ENCODE peak calls at places on chromosomes 16 and 17, in seven cellular contexts. One of them, this sample, is unnamed. For H3K4me1, the result is how much of the 10 kb centered on the place peaks cover.

GRCh38 chr17:3602499-3602898 is 6.7 kb downstream of the TRPV1 start:
- DNase-seq in GM23338: peak
- DNase-seq in HCT116: peak
- DNase-seq in GM23248: peak
- DNase-seq in neural progenitor cell: peak
- DNase-seq in fibroblast of lung: peak
- DNase-seq in PC-3: no peak
- DNase-seq in this sample: peak

GRCh38 chr17:46772879-46773620 is 45.4 kb downstream of the WNT3 start:
- DNase-seq in PC-3: no peak
- DNase-seq in GM23248: no peak
- DNase-seq in HCT116: no peak
- DNase-seq in fibroblast of lung: no peak
- DNase-seq in neural progenitor cell: no peak
- DNase-seq in GM23338: no peak
- DNase-seq in this sample: no peak

GRCh38 chr17:73586153-73586906 is 57.9 kb downstream of the SDK2 start:
- DNase-seq in fibroblast of lung: no peak
- DNase-seq in HCT116: no peak
- DNase-seq in GM23338: no peak
- DNase-seq in neural progenitor cell: no peak
- DNase-seq in GM23248: peak
- DNase-seq in PC-3: no peak
- DNase-seq in this sample: peak

GRCh38 chr17:48175692-48176450 is 68.3 kb downstream of the SNX11 start:
- DNase-seq in neural progenitor cell: no peak
- DNase-seq in PC-3: peak
- DNase-seq in fibroblast of lung: peak
- DNase-seq in GM23338: no peak
- DNase-seq in GM23248: peak
- DNase-seq in HCT116: no peak
- DNase-seq in this sample: no peak

GRCh38 chr16:56812884-56813283 is 52.1 kb upstream of the SLC12A3 start:
- DNase-seq in PC-3: peak
- DNase-seq in neural progenitor cell: no peak
- DNase-seq in HCT116: no peak
- DNase-seq in fibroblast of lung: peak
- DNase-seq in GM23338: no peak
- DNase-seq in GM23248: peak
- DNase-seq in this sample: peak

GRCh38 chr17:62652251-62653001 is 25.0 kb downstream of the MRC2 start:
- DNase-seq in PC-3: peak
- DNase-seq in GM23248: peak
- DNase-seq in HCT116: no peak
- DNase-seq in GM23338: peak
- DNase-seq in fibroblast of lung: peak
- DNase-seq in neural progenitor cell: peak
- DNase-seq in this sample: peak

GRCh38 chr16:2692948-2693651 is 10.8 kb downstream of the KCTD5 start:
- DNase-seq in HCT116: no peak
- DNase-seq in neural progenitor cell: peak
- DNase-seq in fibroblast of lung: peak
- DNase-seq in GM23248: no peak
- DNase-seq in PC-3: no peak
- DNase-seq in GM23338: peak
- DNase-seq in this sample: no peak

GRCh38 chr16:78673157-78673556 is 573.7 kb downstream of the WWOX start:
- DNase-seq in GM23338: no peak
- DNase-seq in HCT116: no peak
- DNase-seq in fibroblast of lung: no peak
- DNase-seq in PC-3: no peak
- DNase-seq in GM23248: no peak
- DNase-seq in neural progenitor cell: no peak
- DNase-seq in this sample: no peak

GRCh38 chr17:52390422-52390821 is 231.9 kb upstream of the CA10 start:
- DNase-seq in HCT116: no peak
- DNase-seq in PC-3: no peak
- DNase-seq in fibroblast of lung: no peak
- DNase-seq in GM23338: no peak
- DNase-seq in GM23248: no peak
- DNase-seq in neural progenitor cell: no peak
- DNase-seq in this sample: no peak

GRCh38 chr16:86835981-86836380 is 257.6 kb downstream of the FOXL1 start:
- DNase-seq in GM23338: no peak
- DNase-seq in GM23248: no peak
- DNase-seq in PC-3: no peak
- DNase-seq in fibroblast of lung: no peak
- DNase-seq in HCT116: no peak
- DNase-seq in neural progenitor cell: no peak
- DNase-seq in this sample: no peak

GRCh38 chr16:4378202-4378666 is 6.6 kb downstream of the VASN start:
- DNase-seq in fibroblast of lung: no peak
- DNase-seq in GM23338: no peak
- DNase-seq in PC-3: no peak
- DNase-seq in neural progenitor cell: no peak
- DNase-seq in HCT116: no peak
- DNase-seq in GM23248: peak
- DNase-seq in this sample: no peak

GRCh38 chr16:56824335-56824734 is 40.7 kb upstream of the SLC12A3 start:
- DNase-seq in GM23248: peak
- DNase-seq in neural progenitor cell: peak
- DNase-seq in HCT116: no peak
- DNase-seq in PC-3: no peak
- DNase-seq in fibroblast of lung: peak
- DNase-seq in GM23338: peak
- DNase-seq in this sample: peak

GRCh38 chr17:3681565-3681964 is 13.0 kb downstream of the EMC6 start:
- DNase-seq in GM23248: no peak
- DNase-seq in neural progenitor cell: no peak
- DNase-seq in fibroblast of lung: no peak
- DNase-seq in PC-3: no peak
- DNase-seq in GM23338: no peak
- DNase-seq in HCT116: no peak
- DNase-seq in this sample: no peak

GRCh38 chr17:1762233-1762905 is 509 bp downstream of the SERPINF1 start:
- DNase-seq in GM23248: peak
- DNase-seq in GM23338: peak
- DNase-seq in fibroblast of lung: peak
- DNase-seq in PC-3: no peak
- DNase-seq in neural progenitor cell: peak
- DNase-seq in HCT116: no peak
- DNase-seq in this sample: no peak

GRCh38 chr16:77588389-77588788 is 133.9 kb upstream of the NUDT7 start:
- DNase-seq in GM23338: no peak
- DNase-seq in neural progenitor cell: no peak
- DNase-seq in PC-3: no peak
- DNase-seq in fibroblast of lung: no peak
- DNase-seq in GM23248: no peak
- DNase-seq in HCT116: no peak
- DNase-seq in this sample: no peak

GRCh38 chr16:64089697-64090096 is 1032.2 kb downstream of the CDH11 start:
- DNase-seq in GM23338: peak
- DNase-seq in neural progenitor cell: peak
- DNase-seq in PC-3: peak
- DNase-seq in fibroblast of lung: peak
- DNase-seq in HCT116: no peak
- DNase-seq in GM23248: peak
- DNase-seq in this sample: peak

GRCh38 chr17:50919321-50920040 is 53.3 kb upstream of the TOB1 start:
- DNase-seq in HCT116: no peak
- DNase-seq in GM23338: peak
- DNase-seq in PC-3: peak
- DNase-seq in GM23248: peak
- DNase-seq in neural progenitor cell: peak
- DNase-seq in fibroblast of lung: peak
- DNase-seq in this sample: peak

GRCh38 chr17:62094175-62094574 is 29.1 kb upstream of the MED13 start:
- DNase-seq in neural progenitor cell: no peak
- DNase-seq in HCT116: no peak
- DNase-seq in fibroblast of lung: no peak
- DNase-seq in PC-3: no peak
- DNase-seq in GM23248: peak
- DNase-seq in GM23338: no peak
- DNase-seq in this sample: no peak

GRCh38 chr16:12763517-12763916 is 40.2 kb downstream of the CPPED1 start:
- DNase-seq in PC-3: no peak
- DNase-seq in neural progenitor cell: no peak
- DNase-seq in HCT116: no peak
- DNase-seq in GM23248: no peak
- DNase-seq in GM23338: no peak
- DNase-seq in fibroblast of lung: peak
- DNase-seq in this sample: no peak

GRCh38 chr17:4899341-4900230 is at the start of gene C17orf107:
- DNase-seq in PC-3: no peak
- DNase-seq in GM23338: peak
- DNase-seq in HCT116: no peak
- DNase-seq in neural progenitor cell: peak
- DNase-seq in GM23248: peak
- DNase-seq in fibroblast of lung: peak
- DNase-seq in this sample: peak

DNA sequence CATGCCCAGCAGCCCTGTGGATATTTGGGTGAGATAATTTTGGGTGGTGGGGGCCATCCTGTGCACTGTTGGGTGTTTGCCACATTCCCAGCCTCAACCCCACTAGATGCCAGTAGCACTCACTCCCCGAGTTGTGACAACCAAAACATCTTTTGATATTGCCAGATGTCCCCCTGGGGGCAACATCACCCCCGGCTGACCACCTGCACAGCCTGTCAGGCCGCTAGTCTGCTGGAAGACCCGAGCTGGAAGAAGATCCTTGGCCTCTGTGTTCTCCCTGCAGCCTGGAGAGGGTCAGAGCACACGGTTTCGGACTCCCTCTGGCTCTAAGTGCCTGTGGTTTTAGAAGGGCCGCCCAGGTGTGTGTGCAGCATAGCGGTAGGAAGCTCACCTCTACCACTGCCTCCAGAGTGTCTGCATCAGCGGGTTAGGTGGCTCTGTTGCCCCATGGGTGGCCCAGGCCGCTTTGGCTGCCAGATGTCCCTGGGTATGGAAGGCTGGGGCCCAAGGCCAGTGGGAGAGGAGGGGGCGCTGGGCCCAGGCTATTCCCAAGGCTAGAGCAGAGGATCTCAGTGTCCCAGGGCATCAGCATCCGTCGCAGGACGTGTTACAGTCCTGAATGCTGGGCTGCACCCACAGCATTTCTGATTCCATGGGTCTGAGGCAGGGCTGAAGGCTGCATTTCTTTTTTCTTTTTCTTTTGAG is 195.8 kb upstream of the GSE1 start:
- DNase-seq in fibroblast of lung: no peak
- DNase-seq in GM23338: no peak
- DNase-seq in neural progenitor cell: no peak
- DNase-seq in PC-3: no peak
- DNase-seq in HCT116: no peak
- DNase-seq in GM23248: no peak
- DNase-seq in this sample: no peak
- H3K4me1 ChIP-seq in fibroblast of lung: under half
- H3K4me1 ChIP-seq in GM23338: under half
- H3K4me1 ChIP-seq in neural progenitor cell: under half
- H3K4me1 ChIP-seq in PC-3: under half
- H3K4me1 ChIP-seq in HCT116: under half
- H3K4me1 ChIP-seq in GM23248: under half
- H3K4me1 ChIP-seq in this sample: under half

GRCh38 chr17:7292729-7293128 is 1.7 kb downstream of the YBX2 start:
- DNase-seq in PC-3: no peak
- DNase-seq in GM23248: no peak
- DNase-seq in neural progenitor cell: no peak
- DNase-seq in HCT116: no peak
- DNase-seq in GM23338: no peak
- DNase-seq in fibroblast of lung: no peak
- DNase-seq in this sample: no peak

GRCh38 chr17:7293821-7294613 is 422 bp downstream of the YBX2 start:
- DNase-seq in PC-3: no peak
- DNase-seq in GM23338: peak
- DNase-seq in HCT116: no peak
- DNase-seq in fibroblast of lung: no peak
- DNase-seq in neural progenitor cell: peak
- DNase-seq in GM23248: no peak
- DNase-seq in this sample: no peak

GRCh38 chr17:7292194-7292593 is 2.2 kb downstream of the YBX2 start:
- DNase-seq in PC-3: no peak
- DNase-seq in fibroblast of lung: no peak
- DNase-seq in GM23248: no peak
- DNase-seq in neural progenitor cell: no peak
- DNase-seq in GM23338: no peak
- DNase-seq in HCT116: no peak
- DNase-seq in this sample: no peak

GRCh38 chr17:7294614-7295153 is at the start of gene YBX2:
- DNase-seq in HCT116: peak
- DNase-seq in neural progenitor cell: peak
- DNase-seq in PC-3: peak
- DNase-seq in GM23248: peak
- DNase-seq in GM23338: peak
- DNase-seq in fibroblast of lung: no peak
- DNase-seq in this sample: peak

GRCh38 chr17:7293131-7293557 is 1.3 kb downstream of the YBX2 start:
- DNase-seq in PC-3: no peak
- DNase-seq in neural progenitor cell: no peak
- DNase-seq in GM23248: peak
- DNase-seq in fibroblast of lung: no peak
- DNase-seq in GM23338: no peak
- DNase-seq in HCT116: no peak
- DNase-seq in this sample: no peak
- H3K27ac ChIP-seq in PC-3: no peak
- H3K27ac ChIP-seq in neural progenitor cell: no peak
- H3K27ac ChIP-seq in GM23248: no peak
- H3K27ac ChIP-seq in fibroblast of lung: no peak
- H3K27ac ChIP-seq in GM23338: no peak
- H3K27ac ChIP-seq in HCT116: no peak
- H3K27ac ChIP-seq in this sample: no peak

DNA sequence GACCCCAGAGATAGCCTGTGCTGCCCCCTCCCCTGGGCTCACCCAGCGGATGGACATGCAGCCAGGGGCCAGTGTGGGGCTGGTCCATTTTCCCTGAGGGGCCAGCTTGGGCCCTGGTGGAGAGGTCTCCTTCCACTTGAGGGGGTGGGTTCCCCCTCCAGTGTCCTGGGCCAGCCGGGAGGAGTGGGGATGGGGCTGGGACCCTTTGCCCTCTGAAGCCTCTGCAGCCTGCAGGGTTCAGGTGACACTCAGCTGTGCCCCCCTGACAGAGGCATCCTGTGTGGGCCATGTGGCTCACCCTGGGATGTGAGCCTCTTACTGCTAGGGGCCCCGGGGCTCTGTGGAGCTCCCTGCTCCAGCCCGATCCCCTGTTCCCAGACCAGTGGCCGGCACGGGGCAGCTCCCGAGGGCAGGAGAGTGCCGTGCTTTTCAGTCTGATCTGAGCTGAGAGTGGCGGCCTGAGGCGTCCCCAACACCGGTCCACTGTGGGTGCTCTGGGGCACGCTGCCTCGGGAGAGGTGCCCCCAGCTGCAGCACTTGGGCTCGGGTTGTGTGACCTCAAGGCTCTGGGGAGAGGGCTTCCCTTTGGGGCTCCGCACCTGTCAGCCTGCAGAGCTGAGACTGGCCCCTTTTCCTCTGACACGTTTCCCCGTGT is 427 bp upstream of the GNG13 start:
- DNase-seq in HCT116: no peak
- DNase-seq in GM23248: no peak
- DNase-seq in neural progenitor cell: no peak
- DNase-seq in fibroblast of lung: no peak
- DNase-seq in GM23338: no peak
- DNase-seq in PC-3: no peak
- DNase-seq in this sample: no peak
- TF ChIP-seq EZH2 in HCT116: no peak
- TF ChIP-seq EZH2 in GM23248: no peak
- TF ChIP-seq EZH2 in neural progenitor cell: no peak
- TF ChIP-seq EZH2 in fibroblast of lung: peak
- TF ChIP-seq EZH2 in GM23338: no peak
- TF ChIP-seq EZH2 in PC-3: no peak
- TF ChIP-seq EZH2 in this sample: no peak

GRCh38 chr17:80225230-80225629 is 5.0 kb downstream of the SLC26A11 start:
- DNase-seq in HCT116: no peak
- DNase-seq in GM23338: peak
- DNase-seq in PC-3: no peak
- DNase-seq in GM23248: no peak
- DNase-seq in fibroblast of lung: no peak
- DNase-seq in neural progenitor cell: peak
- DNase-seq in this sample: no peak
- H3K4me1 ChIP-seq in HCT116: under half
- H3K4me1 ChIP-seq in GM23338: under half
- H3K4me1 ChIP-seq in PC-3: under half
- H3K4me1 ChIP-seq in GM23248: under half
- H3K4me1 ChIP-seq in fibroblast of lung: under half
- H3K4me1 ChIP-seq in neural progenitor cell: under half
- H3K4me1 ChIP-seq in this sample: under half